ENCODE peak calls at places on chromosomes 5 and 9, in eight cellular contexts. One of them, this sample, is unnamed.

GRCh38 chr5:148476302-148476701 is 92.5 kb downstream of the FBXO38 start:
- DNase-seq in GDM1: no peak
- DNase-seq in activated CD8-positive, alpha-beta memory T cell treated with anti-CD3 and anti-CD28 coated beads, Interleukin-2, amount 50 U/mL, for 48 hours: no peak
- DNase-seq in psoas muscle: no peak
- DNase-seq in PC-9: no peak
- DNase-seq in neural crest cell: no peak
- DNase-seq in T-helper 1 cell: no peak
- DNase-seq in CD8-positive, alpha-beta T cell: no peak
- DNase-seq in this sample: no peak

GRCh38 chr9:123165813-123166212 is 102.6 kb downstream of the STRBP start:
- DNase-seq in GDM1: no peak
- DNase-seq in activated CD8-positive, alpha-beta memory T cell treated with anti-CD3 and anti-CD28 coated beads, Interleukin-2, amount 50 U/mL, for 48 hours: no peak
- DNase-seq in psoas muscle: no peak
- DNase-seq in PC-9: no peak
- DNase-seq in neural crest cell: no peak
- DNase-seq in T-helper 1 cell: no peak
- DNase-seq in CD8-positive, alpha-beta T cell: no peak
- DNase-seq in this sample: no peak

GRCh38 chr9:27990524-27990923 is 417.2 kb upstream of the C9orf72 start:
- DNase-seq in GDM1: no peak
- DNase-seq in activated CD8-positive, alpha-beta memory T cell treated with anti-CD3 and anti-CD28 coated beads, Interleukin-2, amount 50 U/mL, for 48 hours: no peak
- DNase-seq in psoas muscle: no peak
- DNase-seq in PC-9: no peak
- DNase-seq in neural crest cell: no peak
- DNase-seq in T-helper 1 cell: no peak
- DNase-seq in CD8-positive, alpha-beta T cell: no peak
- DNase-seq in this sample: no peak

GRCh38 chr9:27523141-27523540 is 949 bp upstream of the IFNK start:
- DNase-seq in GDM1: no peak
- DNase-seq in activated CD8-positive, alpha-beta memory T cell treated with anti-CD3 and anti-CD28 coated beads, Interleukin-2, amount 50 U/mL, for 48 hours: no peak
- DNase-seq in psoas muscle: no peak
- DNase-seq in PC-9: no peak
- DNase-seq in neural crest cell: no peak
- DNase-seq in T-helper 1 cell: no peak
- DNase-seq in CD8-positive, alpha-beta T cell: no peak
- DNase-seq in this sample: no peak

GRCh38 chr9:130064621-130065020 is 10.9 kb downstream of the GPR107 start:
- DNase-seq in GDM1: no peak
- DNase-seq in activated CD8-positive, alpha-beta memory T cell treated with anti-CD3 and anti-CD28 coated beads, Interleukin-2, amount 50 U/mL, for 48 hours: no peak
- DNase-seq in psoas muscle: no peak
- DNase-seq in PC-9: no peak
- DNase-seq in neural crest cell: no peak
- DNase-seq in T-helper 1 cell: no peak
- DNase-seq in CD8-positive, alpha-beta T cell: no peak
- DNase-seq in this sample: no peak

GRCh38 chr9:69351227-69351626 is 26.2 kb downstream of the ENTREP1 start:
- DNase-seq in GDM1: no peak
- DNase-seq in activated CD8-positive, alpha-beta memory T cell treated with anti-CD3 and anti-CD28 coated beads, Interleukin-2, amount 50 U/mL, for 48 hours: no peak
- DNase-seq in psoas muscle: no peak
- DNase-seq in PC-9: no peak
- DNase-seq in neural crest cell: no peak
- DNase-seq in T-helper 1 cell: no peak
- DNase-seq in CD8-positive, alpha-beta T cell: no peak
- DNase-seq in this sample: no peak

GRCh38 chr5:176647870-176648466 is 684 bp downstream of the TSPAN17 start:
- DNase-seq in GDM1: no peak
- DNase-seq in activated CD8-positive, alpha-beta memory T cell treated with anti-CD3 and anti-CD28 coated beads, Interleukin-2, amount 50 U/mL, for 48 hours: no peak
- DNase-seq in psoas muscle: peak; percentile 59
- DNase-seq in PC-9: peak; percentile 52
- DNase-seq in neural crest cell: no peak
- DNase-seq in T-helper 1 cell: no peak
- DNase-seq in CD8-positive, alpha-beta T cell: no peak
- DNase-seq in this sample: peak; percentile 81

GRCh38 chr9:106697799-106698591 is 165.0 kb upstream of the ZNF462 start:
- DNase-seq in GDM1: no peak
- DNase-seq in activated CD8-positive, alpha-beta memory T cell treated with anti-CD3 and anti-CD28 coated beads, Interleukin-2, amount 50 U/mL, for 48 hours: no peak
- DNase-seq in psoas muscle: peak; percentile 74
- DNase-seq in PC-9: no peak
- DNase-seq in neural crest cell: no peak
- DNase-seq in T-helper 1 cell: no peak
- DNase-seq in CD8-positive, alpha-beta T cell: no peak
- DNase-seq in this sample: peak; percentile 53

GRCh38 chr9:137945581-137945980 is 68.0 kb downstream of the CACNA1B start:
- DNase-seq in GDM1: no peak
- DNase-seq in activated CD8-positive, alpha-beta memory T cell treated with anti-CD3 and anti-CD28 coated beads, Interleukin-2, amount 50 U/mL, for 48 hours: no peak
- DNase-seq in psoas muscle: no peak
- DNase-seq in PC-9: no peak
- DNase-seq in neural crest cell: no peak
- DNase-seq in T-helper 1 cell: no peak
- DNase-seq in CD8-positive, alpha-beta T cell: no peak
- DNase-seq in this sample: no peak

GRCh38 chr9:40907657-40908624 is 220.5 kb downstream of the FOXD4L6 start:
- DNase-seq in GDM1: no peak
- DNase-seq in activated CD8-positive, alpha-beta memory T cell treated with anti-CD3 and anti-CD28 coated beads, Interleukin-2, amount 50 U/mL, for 48 hours: no peak
- DNase-seq in psoas muscle: no peak
- DNase-seq in PC-9: no peak
- DNase-seq in neural crest cell: no peak
- DNase-seq in T-helper 1 cell: no peak
- DNase-seq in CD8-positive, alpha-beta T cell: no peak
- DNase-seq in this sample: no peak

GRCh38 chr5:36521219-36521618 is 85.2 kb upstream of the SLC1A3 start:
- DNase-seq in GDM1: no peak
- DNase-seq in activated CD8-positive, alpha-beta memory T cell treated with anti-CD3 and anti-CD28 coated beads, Interleukin-2, amount 50 U/mL, for 48 hours: no peak
- DNase-seq in psoas muscle: no peak
- DNase-seq in PC-9: no peak
- DNase-seq in neural crest cell: no peak
- DNase-seq in T-helper 1 cell: no peak
- DNase-seq in CD8-positive, alpha-beta T cell: no peak
- DNase-seq in this sample: no peak

This sample was measured in ovary.